ENCODE peak calls at places on chromosomes 7 and 10, in four cellular contexts. One of them, this sample, is unnamed.
A peak's percentile ranks its signal among the peaks of the same experiment; 100 is the strongest.

GRCh38 chr7:46071601-46072000 is 150.5 kb upstream of the IGFBP3 start:
- DNase-seq in K562: no peak
- DNase-seq in stomach: no peak
- DNase-seq in A549: no peak
- DNase-seq in this sample: no peak

GRCh38 chr10:127150136-127150535 is 46.3 kb downstream of the INSYN2A start:
- DNase-seq in A549: no peak
- DNase-seq in K562: no peak
- DNase-seq in stomach: no peak
- DNase-seq in this sample: no peak

GRCh38 chr10:112689327-112689726 is 242.3 kb downstream of the VTI1A start:
- DNase-seq in stomach: no peak
- DNase-seq in K562: peak; percentile 17
- DNase-seq in A549: peak; percentile 63
- DNase-seq in this sample: peak; percentile 23

GRCh38 chr10:109914966-109915365 is 8.3 kb downstream of the XPNPEP1 start:
- DNase-seq in A549: peak; percentile 69
- DNase-seq in stomach: no peak
- DNase-seq in K562: no peak
- DNase-seq in this sample: peak; percentile 54

GRCh38 chr10:102815790-102816549 is 21.2 kb downstream of the CYP17A1 start:
- DNase-seq in stomach: no peak
- DNase-seq in A549: no peak
- DNase-seq in K562: no peak
- DNase-seq in this sample: peak; percentile 34

GRCh38 chr7:121485457-121486243 is 89.5 kb upstream of the FAM3C start:
- DNase-seq in stomach: no peak
- DNase-seq in K562: no peak
- DNase-seq in A549: no peak
- DNase-seq in this sample: no peak

GRCh38 chr10:74500806-74501205 is 325.6 kb upstream of the KAT6B start:
- DNase-seq in K562: no peak
- DNase-seq in A549: no peak
- DNase-seq in stomach: no peak
- DNase-seq in this sample: no peak

GRCh38 chr7:24505968-24506367 is 67.3 kb upstream of the PALS2 start:
- DNase-seq in A549: no peak
- DNase-seq in stomach: no peak
- DNase-seq in K562: no peak
- DNase-seq in this sample: no peak

GRCh38 chr7:69187824-69188335 is 410.4 kb upstream of the AUTS2 start:
- DNase-seq in A549: peak; percentile 23
- DNase-seq in K562: no peak
- DNase-seq in stomach: no peak
- DNase-seq in this sample: no peak

GRCh38 chr7:138935438-138936079 is 45.6 kb downstream of the KIAA1549 start:
- DNase-seq in stomach: no peak
- DNase-seq in K562: peak; percentile 66
- DNase-seq in A549: peak; percentile 62
- DNase-seq in this sample: no peak

GRCh38 chr7:51789494-51789893 is 472.9 kb upstream of the COBL start:
- DNase-seq in K562: no peak
- DNase-seq in A549: no peak
- DNase-seq in stomach: no peak
- DNase-seq in this sample: no peak

GRCh38 chr10:126836009-126836408 is 69.2 kb upstream of the DOCK1 start:
- DNase-seq in A549: no peak
- DNase-seq in K562: no peak
- DNase-seq in stomach: no peak
- DNase-seq in this sample: no peak

GRCh38 chr10:110206988-110207804 is at the start of gene MXI1:
- DNase-seq in K562: peak; percentile 66
- DNase-seq in stomach: peak; percentile 84
- DNase-seq in A549: peak; percentile 92
- DNase-seq in this sample: peak; percentile 90

GRCh38 chr7:2735744-2736143 is 47.7 kb downstream of the AMZ1 start:
- DNase-seq in A549: no peak
- DNase-seq in stomach: peak; percentile 20
- DNase-seq in K562: no peak
- DNase-seq in this sample: no peak

GRCh38 chr7:80324032-80324431 is 187.8 kb downstream of the GNAT3 start:
- DNase-seq in K562: no peak
- DNase-seq in stomach: no peak
- DNase-seq in A549: no peak
- DNase-seq in this sample: no peak

GRCh38 chr7:136049818-136050461 is 72.8 kb upstream of the MTPN start:
- DNase-seq in A549: no peak
- DNase-seq in stomach: no peak
- DNase-seq in K562: no peak
- DNase-seq in this sample: no peak

GRCh38 chr7:136045181-136045580 is 68.0 kb upstream of the MTPN start:
- DNase-seq in K562: no peak
- DNase-seq in stomach: no peak
- DNase-seq in A549: no peak
- DNase-seq in this sample: no peak

GRCh38 chr7:136046548-136046947 is 69.4 kb upstream of the MTPN start:
- DNase-seq in stomach: no peak
- DNase-seq in K562: no peak
- DNase-seq in A549: no peak
- DNase-seq in this sample: no peak

GRCh38 chr7:136049117-136049516 is 72.0 kb upstream of the MTPN start:
- DNase-seq in stomach: no peak
- DNase-seq in A549: no peak
- DNase-seq in K562: no peak
- DNase-seq in this sample: no peak

DNA sequence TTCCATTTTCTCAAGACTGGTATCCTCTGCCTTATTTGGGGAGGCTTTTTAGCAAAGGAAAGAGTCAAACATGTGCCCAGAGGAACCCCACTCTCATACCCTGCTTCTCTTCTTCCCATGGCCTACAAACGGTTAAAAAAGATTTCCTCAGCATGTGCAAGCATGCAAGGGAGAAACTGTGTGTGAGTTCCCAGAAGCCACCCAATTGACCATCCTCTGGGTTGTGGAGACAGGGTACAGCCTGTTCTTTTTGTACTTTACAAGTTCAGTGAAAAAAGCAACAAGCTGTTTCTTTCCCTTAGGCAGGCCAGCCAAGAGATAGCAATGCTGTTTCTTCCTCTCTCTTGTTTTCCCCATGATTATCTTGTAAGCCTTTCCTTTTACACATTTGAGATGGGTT is 68.8 kb upstream of the MTPN start:
- DNase-seq in stomach: no peak
- DNase-seq in K562: no peak
- DNase-seq in A549: no peak
- DNase-seq in this sample: no peak
- TF ChIP-seq EP300 in stomach: peak; percentile 54
- TF ChIP-seq EP300 in K562: no peak
- TF ChIP-seq EP300 in A549: no peak
- TF ChIP-seq EP300 in this sample: peak; percentile 81

GRCh38 chr7:65444899-65445823 is 71.5 kb downstream of the ZNF92 start:
- DNase-seq in stomach: no peak
- DNase-seq in K562: no peak
- DNase-seq in A549: no peak
- DNase-seq in this sample: no peak
- TF ChIP-seq EP300 in stomach: no peak
- TF ChIP-seq EP300 in K562: no peak
- TF ChIP-seq EP300 in A549: no peak
- TF ChIP-seq EP300 in this sample: no peak

DNA sequence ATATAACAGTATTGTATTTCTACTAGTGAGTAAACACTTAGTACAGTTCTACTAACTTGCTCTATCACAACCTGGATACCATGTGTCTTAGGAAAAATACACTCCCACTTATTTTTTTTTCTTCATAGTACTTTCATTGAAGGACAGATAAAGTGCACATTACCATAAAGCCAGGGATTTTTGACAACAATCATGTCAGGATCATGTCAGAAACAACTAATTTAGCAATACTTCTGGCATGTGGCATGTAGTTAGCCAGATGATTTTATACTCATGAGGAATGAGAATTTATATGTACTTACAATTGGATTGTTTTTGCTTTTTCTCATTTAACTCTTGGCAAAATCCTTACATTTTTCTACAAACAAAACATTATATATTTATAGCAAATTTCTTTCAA is 630.8 kb upstream of the GRM3 start:
- DNase-seq in A549: no peak
- DNase-seq in K562: no peak
- DNase-seq in stomach: no peak
- DNase-seq in this sample: no peak
- TF ChIP-seq EP300 in A549: no peak
- TF ChIP-seq EP300 in K562: no peak
- TF ChIP-seq EP300 in stomach: no peak
- TF ChIP-seq EP300 in this sample: no peak

GRCh38 chr10:44261710-44262455 is 123.0 kb downstream of the CXCL12 start:
- DNase-seq in K562: no peak
- DNase-seq in A549: no peak
- DNase-seq in stomach: no peak
- DNase-seq in this sample: no peak
- TF ChIP-seq EP300 in K562: no peak
- TF ChIP-seq EP300 in A549: no peak
- TF ChIP-seq EP300 in stomach: no peak
- TF ChIP-seq EP300 in this sample: no peak

GRCh38 chr10:85445702-85446101 is 920.9 kb downstream of the GRID1 start:
- DNase-seq in stomach: no peak
- DNase-seq in K562: no peak
- DNase-seq in A549: no peak
- DNase-seq in this sample: no peak
- TF ChIP-seq EP300 in stomach: no peak
- TF ChIP-seq EP300 in K562: no peak
- TF ChIP-seq EP300 in A549: no peak
- TF ChIP-seq EP300 in this sample: no peak

DNA sequence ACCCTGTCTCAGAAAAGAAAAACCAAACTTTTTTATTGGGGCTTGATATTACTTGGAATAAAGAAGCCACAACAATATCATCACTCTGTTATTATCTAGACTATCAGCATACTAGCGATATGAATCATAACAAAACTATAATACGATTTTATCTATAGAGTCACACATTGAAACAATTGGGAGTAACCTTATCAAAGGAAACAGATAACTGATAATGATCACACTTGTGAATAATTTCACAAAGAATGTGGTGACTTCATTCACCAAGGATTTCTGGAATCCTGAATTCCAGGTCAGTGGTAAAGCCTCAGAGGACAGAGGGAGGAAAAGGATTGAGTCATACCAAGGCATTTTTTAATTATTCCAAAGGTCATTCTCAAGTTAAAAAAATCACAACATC is 32.1 kb upstream of the NMT2 start:
- DNase-seq in K562: no peak
- DNase-seq in A549: peak; percentile 81
- DNase-seq in stomach: no peak
- DNase-seq in this sample: no peak
- TF ChIP-seq EP300 in K562: no peak
- TF ChIP-seq EP300 in A549: no peak
- TF ChIP-seq EP300 in stomach: no peak
- TF ChIP-seq EP300 in this sample: no peak

DNA sequence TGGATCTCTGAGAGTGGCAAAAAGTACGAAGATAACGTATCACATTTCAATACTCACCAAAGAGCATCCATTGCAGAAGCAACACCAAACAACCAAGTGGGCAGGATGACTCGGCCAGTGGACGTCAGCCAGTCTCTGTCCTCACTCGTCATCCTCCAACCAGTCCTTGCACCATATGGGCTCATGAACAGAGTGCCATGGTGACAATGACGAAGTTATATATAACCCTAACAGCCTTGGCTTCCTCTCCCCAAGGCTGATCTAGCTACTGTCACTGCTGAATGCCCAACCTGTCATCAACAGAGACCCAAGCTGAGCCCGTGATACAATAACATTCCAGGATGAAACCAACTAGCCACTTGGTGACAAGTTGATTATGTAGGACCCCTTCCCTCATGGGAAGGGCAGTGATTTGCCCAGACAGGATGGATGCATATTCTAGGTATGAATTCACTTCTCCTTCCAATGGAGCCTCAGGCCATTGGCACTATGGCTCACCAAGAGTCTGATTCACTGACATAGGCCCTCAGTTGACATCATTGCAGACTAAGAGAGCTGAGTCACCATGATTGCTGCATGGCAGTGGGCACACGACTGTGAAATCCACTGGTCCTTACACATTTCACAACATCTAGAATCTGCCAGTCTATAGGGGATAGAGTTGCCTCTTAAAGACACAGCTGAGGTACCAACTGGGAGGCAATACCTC is 26.3 kb upstream of the PPIF start:
- DNase-seq in K562: no peak
- DNase-seq in stomach: no peak
- DNase-seq in A549: peak; percentile 83
- DNase-seq in this sample: no peak
- TF ChIP-seq EP300 in K562: no peak
- TF ChIP-seq EP300 in stomach: no peak
- TF ChIP-seq EP300 in A549: no peak
- TF ChIP-seq EP300 in this sample: no peak

GRCh38 chr7:105808703-105809590 is 67.5 kb downstream of the ATXN7L1 start:
- DNase-seq in stomach: peak; percentile 59
- DNase-seq in K562: peak; percentile 31
- DNase-seq in A549: peak; percentile 18
- DNase-seq in this sample: peak; percentile 71
- TF ChIP-seq EP300 in stomach: no peak
- TF ChIP-seq EP300 in K562: no peak
- TF ChIP-seq EP300 in A549: no peak
- TF ChIP-seq EP300 in this sample: no peak

DNA sequence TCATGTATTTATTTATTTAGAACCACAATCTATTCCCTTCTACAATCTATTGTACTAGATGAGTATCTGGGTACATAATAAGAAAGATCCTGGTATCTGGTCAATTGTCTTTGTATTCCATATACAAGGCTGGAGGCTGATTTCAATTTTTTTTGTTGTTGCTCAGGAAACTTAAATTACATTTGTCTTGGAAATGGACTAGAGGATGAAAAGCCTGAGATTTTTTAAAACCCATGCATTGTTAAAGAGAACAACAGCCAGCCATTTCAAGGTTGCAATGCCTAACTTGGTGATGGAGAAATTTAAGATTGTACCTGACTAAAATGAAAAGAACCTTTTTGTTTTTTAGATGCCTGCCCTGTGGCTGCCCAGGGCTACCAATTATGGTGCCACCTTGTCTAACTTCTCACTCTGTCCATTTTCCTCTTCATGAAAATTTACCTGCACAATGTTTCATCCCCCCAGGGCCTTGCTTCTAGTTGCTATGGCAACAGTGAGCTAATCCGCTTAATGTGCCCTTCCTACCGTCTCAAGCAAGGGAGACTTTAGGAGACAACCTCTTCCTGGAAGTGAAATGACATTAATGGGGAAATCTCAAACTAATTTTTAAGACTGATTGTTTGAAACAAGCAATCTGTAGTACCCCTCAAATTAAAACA is 203.7 kb upstream of the PHYHIPL start:
- DNase-seq in K562: no peak
- DNase-seq in stomach: no peak
- DNase-seq in A549: no peak
- DNase-seq in this sample: no peak
- TF ChIP-seq EP300 in K562: no peak
- TF ChIP-seq EP300 in stomach: no peak
- TF ChIP-seq EP300 in A549: no peak
- TF ChIP-seq EP300 in this sample: no peak